ENCODE peak calls at places on chromosomes 16 and 17, in four cellular contexts. One of them, this sample, is unnamed.

GRCh38 chr17:41322903-41323895 is 7.7 kb upstream of the KRTAP17-1 start:
- DNase-seq in PC-9: no peak
- DNase-seq in H9: no peak
- DNase-seq in hepatocyte: no peak
- DNase-seq in this sample: no peak

GRCh38 chr16:53434436-53435065 is at the start of gene RBL2:
- DNase-seq in PC-9: peak
- DNase-seq in H9: peak
- DNase-seq in hepatocyte: peak
- DNase-seq in this sample: peak

GRCh38 chr17:69594641-69595040 is 180.1 kb downstream of the MAP2K6 start:
- DNase-seq in PC-9: no peak
- DNase-seq in H9: no peak
- DNase-seq in hepatocyte: no peak
- DNase-seq in this sample: no peak

GRCh38 chr17:48131216-48131824 is 23.8 kb downstream of the SNX11 start:
- DNase-seq in PC-9: peak
- DNase-seq in H9: peak
- DNase-seq in hepatocyte: peak
- DNase-seq in this sample: peak

GRCh38 chr17:2853722-2854580 is 57.7 kb downstream of the RAP1GAP2 start:
- DNase-seq in PC-9: peak
- DNase-seq in H9: no peak
- DNase-seq in hepatocyte: peak
- DNase-seq in this sample: peak

GRCh38 chr16:80150978-80151705 is 389.7 kb upstream of the DYNLRB2 start:
- DNase-seq in PC-9: no peak
- DNase-seq in H9: no peak
- DNase-seq in hepatocyte: no peak
- DNase-seq in this sample: no peak

GRCh38 chr17:68355093-68355492 is 63.8 kb downstream of the ARSG start:
- DNase-seq in PC-9: no peak
- DNase-seq in H9: no peak
- DNase-seq in hepatocyte: no peak
- DNase-seq in this sample: no peak

GRCh38 chr17:73494096-73494954 is 149.9 kb downstream of the SDK2 start:
- DNase-seq in PC-9: no peak
- DNase-seq in H9: no peak
- DNase-seq in hepatocyte: no peak
- DNase-seq in this sample: no peak

GRCh38 chr17:30543456-30543855 is 66.2 kb downstream of the GOSR1 start:
- DNase-seq in PC-9: no peak
- DNase-seq in H9: no peak
- DNase-seq in hepatocyte: no peak
- DNase-seq in this sample: no peak

GRCh38 chr16:57266531-57267268 is 17.8 kb downstream of the PLLP start:
- DNase-seq in PC-9: peak
- DNase-seq in H9: no peak
- DNase-seq in hepatocyte: no peak
- DNase-seq in this sample: no peak

GRCh38 chr17:6462692-6463091 is 18.4 kb downstream of the PIMREG start:
- DNase-seq in PC-9: no peak
- DNase-seq in H9: no peak
- DNase-seq in hepatocyte: no peak
- DNase-seq in this sample: no peak

GRCh38 chr17:2892305-2892971 is 96.2 kb downstream of the RAP1GAP2 start:
- DNase-seq in PC-9: peak
- DNase-seq in H9: peak
- DNase-seq in hepatocyte: peak
- DNase-seq in this sample: no peak

GRCh38 chr16:3282103-3282746 is 1.1 kb upstream of the ZNF263 start:
- DNase-seq in PC-9: no peak
- DNase-seq in H9: peak
- DNase-seq in hepatocyte: no peak
- DNase-seq in this sample: peak

GRCh38 chr17:60615840-60616239 is 15.8 kb downstream of the PPM1D start:
- DNase-seq in PC-9: no peak
- DNase-seq in H9: no peak
- DNase-seq in hepatocyte: no peak
- DNase-seq in this sample: no peak

GRCh38 chr17:46794318-46794717 is 24.2 kb downstream of the WNT3 start:
- DNase-seq in PC-9: no peak
- DNase-seq in H9: no peak
- DNase-seq in hepatocyte: no peak
- DNase-seq in this sample: no peak

GRCh38 chr16:56769674-56770073 is 39.7 kb downstream of the NUP93 start:
- DNase-seq in PC-9: no peak
- DNase-seq in H9: no peak
- DNase-seq in hepatocyte: no peak
- DNase-seq in this sample: no peak

GRCh38 chr17:21286066-21286770 is 1.7 kb downstream of the MAP2K3 start:
- DNase-seq in PC-9: peak
- DNase-seq in H9: no peak
- DNase-seq in hepatocyte: peak
- DNase-seq in this sample: no peak

GRCh38 chr17:17342242-17342945 is 39.2 kb downstream of the NT5M start:
- DNase-seq in PC-9: no peak
- DNase-seq in H9: peak
- DNase-seq in hepatocyte: peak
- DNase-seq in this sample: no peak

GRCh38 chr17:19346351-19347255 is 15.9 kb downstream of the B9D1 start:
- DNase-seq in PC-9: peak
- DNase-seq in H9: peak
- DNase-seq in hepatocyte: peak
- DNase-seq in this sample: no peak

GRCh38 chr17:74192950-74193781 is 10.3 kb upstream of the RPL38 start:
- DNase-seq in PC-9: no peak
- DNase-seq in H9: no peak
- DNase-seq in hepatocyte: peak
- DNase-seq in this sample: no peak

GRCh38 chr17:30567231-30568116 is 90.3 kb downstream of the GOSR1 start:
- DNase-seq in PC-9: no peak
- DNase-seq in H9: no peak
- DNase-seq in hepatocyte: no peak
- DNase-seq in this sample: no peak

GRCh38 chr16:84047206-84047605 is 4.6 kb upstream of the SLC38A8 start:
- DNase-seq in PC-9: no peak
- DNase-seq in H9: no peak
- DNase-seq in hepatocyte: no peak
- DNase-seq in this sample: no peak

GRCh38 chr17:43667506-43668438 is 6.0 kb upstream of the MEOX1 start:
- DNase-seq in PC-9: peak
- DNase-seq in H9: no peak
- DNase-seq in hepatocyte: peak
- DNase-seq in this sample: no peak

GRCh38 chr17:79948918-79949645 is 86.6 kb downstream of the TBC1D16 start:
- DNase-seq in PC-9: no peak
- DNase-seq in H9: no peak
- DNase-seq in hepatocyte: no peak
- DNase-seq in this sample: no peak

GRCh38 chr16:48434653-48435318 is 49.6 kb upstream of the SIAH1 start:
- DNase-seq in PC-9: no peak
- DNase-seq in H9: no peak
- DNase-seq in hepatocyte: peak
- DNase-seq in this sample: no peak

GRCh38 chr17:82830249-82830661 is 9.6 kb downstream of the ZNF750 start:
- DNase-seq in PC-9: no peak
- DNase-seq in H9: no peak
- DNase-seq in hepatocyte: no peak
- DNase-seq in this sample: no peak

GRCh38 chr17:14329900-14330491 is 29.1 kb downstream of the HS3ST3B1 start:
- DNase-seq in PC-9: no peak
- DNase-seq in H9: no peak
- DNase-seq in hepatocyte: no peak
- DNase-seq in this sample: no peak

GRCh38 chr17:77164483-77165030 is 23.8 kb downstream of the SEC14L1 start:
- DNase-seq in PC-9: no peak
- DNase-seq in H9: no peak
- DNase-seq in hepatocyte: no peak
- DNase-seq in this sample: peak

GRCh38 chr16:1900452-1900774 is 17.8 kb downstream of the HS3ST6 start:
- DNase-seq in PC-9: peak
- DNase-seq in H9: no peak
- DNase-seq in hepatocyte: no peak
- DNase-seq in this sample: no peak

GRCh38 chr16:25605381-25605780 is 86.4 kb upstream of the HS3ST4 start:
- DNase-seq in PC-9: no peak
- DNase-seq in H9: no peak
- DNase-seq in hepatocyte: no peak
- DNase-seq in this sample: no peak

GRCh38 chr16:23976091-23977001 is 140.6 kb downstream of the PRKCB start:
- DNase-seq in PC-9: no peak
- DNase-seq in H9: no peak
- DNase-seq in hepatocyte: no peak
- DNase-seq in this sample: no peak

GRCh38 chr16:1183235-1183907 is 30.5 kb downstream of the CACNA1H start:
- DNase-seq in PC-9: peak
- DNase-seq in H9: no peak
- DNase-seq in hepatocyte: peak
- DNase-seq in this sample: no peak

GRCh38 chr17:9050801-9051401 is 29.6 kb downstream of the NTN1 start:
- DNase-seq in PC-9: peak
- DNase-seq in H9: peak
- DNase-seq in hepatocyte: peak
- DNase-seq in this sample: peak

GRCh38 chr16:50742521-50743150 is 750 bp downstream of the CYLD start:
- DNase-seq in PC-9: no peak
- DNase-seq in H9: no peak
- DNase-seq in hepatocyte: peak
- DNase-seq in this sample: peak

GRCh38 chr16:11586856-11587642 is at the start of gene LITAF:
- DNase-seq in PC-9: peak
- DNase-seq in H9: peak
- DNase-seq in hepatocyte: peak
- DNase-seq in this sample: peak

DNA sequence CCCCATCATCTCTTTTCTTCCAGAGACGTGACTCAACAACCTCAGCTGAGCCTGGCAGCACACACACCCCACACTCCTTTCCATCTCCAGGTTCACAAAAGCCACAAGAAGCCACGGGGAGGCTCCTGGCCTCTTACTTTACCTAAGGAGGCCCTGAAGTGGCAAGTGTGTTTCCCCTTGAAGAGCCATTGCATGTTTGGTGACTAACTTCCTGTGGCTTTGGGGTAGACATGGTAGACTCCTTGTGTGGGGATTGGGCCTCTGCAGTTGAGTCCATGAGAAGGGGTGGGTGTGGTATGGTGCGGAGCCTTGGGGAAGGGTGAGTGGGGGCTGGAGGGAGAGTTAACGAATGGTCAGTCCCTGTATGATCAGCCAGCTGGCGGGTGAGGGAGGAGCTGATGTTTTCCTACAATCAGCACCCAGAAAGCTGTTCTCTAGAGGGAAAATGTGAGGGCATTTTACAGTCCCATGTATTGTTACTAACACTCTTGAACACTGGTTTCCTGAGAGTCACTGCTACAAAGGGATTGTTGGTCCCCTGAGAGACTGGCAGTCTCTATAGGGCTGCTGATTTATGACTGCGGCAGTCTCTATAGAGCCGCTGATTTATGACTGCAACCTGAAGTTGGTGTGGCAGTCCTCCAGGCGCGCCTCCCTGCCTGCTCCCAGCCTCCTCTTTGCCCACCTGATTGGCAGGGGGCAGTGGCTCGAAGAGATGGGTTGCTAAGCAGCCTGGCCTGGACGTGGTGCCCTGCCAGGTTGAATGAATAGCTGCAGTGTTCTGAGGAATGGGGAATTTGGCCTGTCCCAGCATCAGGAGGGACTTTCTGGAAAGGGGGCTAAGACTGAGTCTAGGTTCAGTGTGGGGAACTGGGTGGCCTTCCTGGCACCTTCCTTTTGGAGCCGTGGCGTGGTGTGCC is 24.5 kb downstream of the SAP30BP start:
- DNase-seq in PC-9: no peak
- DNase-seq in H9: no peak
- DNase-seq in hepatocyte: no peak
- DNase-seq in this sample: no peak
- H3K4me2 ChIP-seq in PC-9: no peak
- H3K4me2 ChIP-seq in H9: no peak
- H3K4me2 ChIP-seq in hepatocyte: no peak
- H3K4me2 ChIP-seq in this sample: no peak

GRCh38 chr16:9297437-9298113 is 206.1 kb downstream of the HAPSTR1 start:
- DNase-seq in PC-9: peak
- DNase-seq in H9: peak
- DNase-seq in hepatocyte: peak
- DNase-seq in this sample: peak
- H3K4me2 ChIP-seq in PC-9: no peak
- H3K4me2 ChIP-seq in H9: no peak
- H3K4me2 ChIP-seq in hepatocyte: no peak
- H3K4me2 ChIP-seq in this sample: no peak

GRCh38 chr16:14606102-14606501 is 24.0 kb downstream of the PARN start:
- DNase-seq in PC-9: no peak
- DNase-seq in H9: no peak
- DNase-seq in hepatocyte: no peak
- DNase-seq in this sample: no peak

GRCh38 chr16:14611660-14612059 is 18.4 kb downstream of the PARN start:
- DNase-seq in PC-9: no peak
- DNase-seq in H9: no peak
- DNase-seq in hepatocyte: no peak
- DNase-seq in this sample: no peak

GRCh38 chr16:14608111-14608566 is 21.9 kb downstream of the PARN start:
- DNase-seq in PC-9: no peak
- DNase-seq in H9: no peak
- DNase-seq in hepatocyte: no peak
- DNase-seq in this sample: no peak

GRCh38 chr16:14609716-14610115 is 20.3 kb downstream of the PARN start:
- DNase-seq in PC-9: no peak
- DNase-seq in H9: no peak
- DNase-seq in hepatocyte: no peak
- DNase-seq in this sample: no peak

GRCh38 chr16:14608604-14609003 is 21.5 kb downstream of the PARN start:
- DNase-seq in PC-9: no peak
- DNase-seq in H9: no peak
- DNase-seq in hepatocyte: no peak
- DNase-seq in this sample: no peak
- H3K4me2 ChIP-seq in PC-9: no peak
- H3K4me2 ChIP-seq in H9: no peak
- H3K4me2 ChIP-seq in hepatocyte: no peak
- H3K4me2 ChIP-seq in this sample: no peak

GRCh38 chr16:87459833-87460232 is 33.0 kb downstream of the ZCCHC14 start:
- DNase-seq in PC-9: no peak
- DNase-seq in H9: no peak
- DNase-seq in hepatocyte: no peak
- DNase-seq in this sample: no peak

GRCh38 chr16:87463722-87464690 is 28.8 kb downstream of the ZCCHC14 start:
- DNase-seq in PC-9: no peak
- DNase-seq in H9: no peak
- DNase-seq in hepatocyte: peak
- DNase-seq in this sample: no peak

GRCh38 chr16:87460936-87461335 is 31.9 kb downstream of the ZCCHC14 start:
- DNase-seq in PC-9: no peak
- DNase-seq in H9: no peak
- DNase-seq in hepatocyte: no peak
- DNase-seq in this sample: no peak

GRCh38 chr16:87459027-87459426 is 33.8 kb downstream of the ZCCHC14 start:
- DNase-seq in PC-9: no peak
- DNase-seq in H9: no peak
- DNase-seq in hepatocyte: no peak
- DNase-seq in this sample: no peak

GRCh38 chr16:87461466-87461975 is 31.3 kb downstream of the ZCCHC14 start:
- DNase-seq in PC-9: peak
- DNase-seq in H9: peak
- DNase-seq in hepatocyte: peak
- DNase-seq in this sample: peak
- H3K4me2 ChIP-seq in PC-9: peak
- H3K4me2 ChIP-seq in H9: peak
- H3K4me2 ChIP-seq in hepatocyte: peak
- H3K4me2 ChIP-seq in this sample: peak

This sample was measured in GM23338.